ENCODE peak calls at places on chromosome 16, in six cellular contexts. One of them, this sample, is unnamed.

GRCh38 chr16:86498661-86499493 is 11.4 kb upstream of the FOXF1 start:
- DNase-seq in thoracic aorta: no peak
- DNase-seq in HTR-8/SVneo: no peak
- DNase-seq in central memory CD4-positive, alpha-beta T cell: no peak
- DNase-seq in AG04450: no peak
- DNase-seq in type B pancreatic cell: no peak
- DNase-seq in this sample: no peak

GRCh38 chr16:81397058-81397878 is 47.3 kb upstream of the CMIP start:
- DNase-seq in central memory CD4-positive, alpha-beta T cell: no peak
- DNase-seq in AG04450: no peak
- DNase-seq in thoracic aorta: no peak
- DNase-seq in HTR-8/SVneo: no peak
- DNase-seq in type B pancreatic cell: no peak
- DNase-seq in this sample: no peak

GRCh38 chr16:77780378-77780837 is 8.0 kb upstream of the VAT1L start:
- DNase-seq in thoracic aorta: no peak
- DNase-seq in type B pancreatic cell: no peak
- DNase-seq in central memory CD4-positive, alpha-beta T cell: no peak
- DNase-seq in HTR-8/SVneo: peak; percentile 91
- DNase-seq in AG04450: peak; percentile 92
- DNase-seq in this sample: peak; percentile 77

GRCh38 chr16:78464833-78465232 is 365.4 kb downstream of the WWOX start:
- DNase-seq in thoracic aorta: no peak
- DNase-seq in HTR-8/SVneo: no peak
- DNase-seq in AG04450: no peak
- DNase-seq in type B pancreatic cell: no peak
- DNase-seq in central memory CD4-positive, alpha-beta T cell: no peak
- DNase-seq in this sample: no peak

GRCh38 chr16:10895053-10895946 is 18.3 kb downstream of the CIITA start:
- DNase-seq in central memory CD4-positive, alpha-beta T cell: no peak
- DNase-seq in AG04450: no peak
- DNase-seq in HTR-8/SVneo: peak; percentile 67
- DNase-seq in thoracic aorta: no peak
- DNase-seq in type B pancreatic cell: no peak
- DNase-seq in this sample: peak; percentile 12

GRCh38 chr16:20918486-20919239 is 18.1 kb downstream of the LYRM1 start:
- DNase-seq in HTR-8/SVneo: no peak
- DNase-seq in thoracic aorta: no peak
- DNase-seq in type B pancreatic cell: no peak
- DNase-seq in AG04450: no peak
- DNase-seq in central memory CD4-positive, alpha-beta T cell: no peak
- DNase-seq in this sample: peak; percentile 47

GRCh38 chr16:81549547-81550411 is 105.2 kb downstream of the CMIP start:
- DNase-seq in type B pancreatic cell: no peak
- DNase-seq in AG04450: no peak
- DNase-seq in central memory CD4-positive, alpha-beta T cell: no peak
- DNase-seq in HTR-8/SVneo: no peak
- DNase-seq in thoracic aorta: no peak
- DNase-seq in this sample: no peak

GRCh38 chr16:57127836-57128235 is 35.5 kb downstream of the CPNE2 start:
- DNase-seq in AG04450: no peak
- DNase-seq in type B pancreatic cell: no peak
- DNase-seq in HTR-8/SVneo: no peak
- DNase-seq in thoracic aorta: no peak
- DNase-seq in central memory CD4-positive, alpha-beta T cell: no peak
- DNase-seq in this sample: no peak

GRCh38 chr16:12187939-12188673 is 211.6 kb downstream of the SNX29 start:
- DNase-seq in HTR-8/SVneo: no peak
- DNase-seq in central memory CD4-positive, alpha-beta T cell: no peak
- DNase-seq in AG04450: no peak
- DNase-seq in type B pancreatic cell: no peak
- DNase-seq in thoracic aorta: no peak
- DNase-seq in this sample: no peak

GRCh38 chr16:76345093-76345735 is 68.0 kb downstream of the CNTNAP4 start:
- DNase-seq in AG04450: no peak
- DNase-seq in HTR-8/SVneo: no peak
- DNase-seq in type B pancreatic cell: no peak
- DNase-seq in central memory CD4-positive, alpha-beta T cell: no peak
- DNase-seq in thoracic aorta: no peak
- DNase-seq in this sample: no peak

GRCh38 chr16:84485255-84486010 is 19.0 kb downstream of the MEAK7 start:
- DNase-seq in AG04450: no peak
- DNase-seq in type B pancreatic cell: peak; percentile 43
- DNase-seq in central memory CD4-positive, alpha-beta T cell: no peak
- DNase-seq in HTR-8/SVneo: no peak
- DNase-seq in thoracic aorta: no peak
- DNase-seq in this sample: no peak

GRCh38 chr16:86566601-86566965 is at the start of gene FOXC2:
- DNase-seq in thoracic aorta: peak; percentile 85
- DNase-seq in HTR-8/SVneo: peak; percentile 88
- DNase-seq in type B pancreatic cell: peak; percentile 91
- DNase-seq in AG04450: peak; percentile 81
- DNase-seq in central memory CD4-positive, alpha-beta T cell: peak; percentile 25
- DNase-seq in this sample: peak; percentile 89

GRCh38 chr16:81137012-81137335 is 40.8 kb upstream of the GCSH start:
- DNase-seq in type B pancreatic cell: no peak
- DNase-seq in AG04450: no peak
- DNase-seq in central memory CD4-positive, alpha-beta T cell: no peak
- DNase-seq in thoracic aorta: no peak
- DNase-seq in HTR-8/SVneo: no peak
- DNase-seq in this sample: no peak

GRCh38 chr16:67655363-67655762 is 4.7 kb downstream of the ACD start:
- DNase-seq in type B pancreatic cell: no peak
- DNase-seq in central memory CD4-positive, alpha-beta T cell: no peak
- DNase-seq in HTR-8/SVneo: no peak
- DNase-seq in thoracic aorta: no peak
- DNase-seq in AG04450: no peak
- DNase-seq in this sample: no peak